ENCODE peak calls at places on chromosomes 1 and 21, in eight cellular contexts. R is DMS153, Y is COR-L47, K is heart right ventricle, I is chondrocyte, L is breast epithelium, Q is ovary, S is NT2/D1. Z is an unnamed sample.

GRCh38 chr1:62325076-62325475 is 5.8 kb upstream of the KANK4 start:
- DNase-seq in L (peak; percentile 53), K (no peak), S (no peak), R (no peak), I (no peak), Q (no peak), Y (no peak), Z (no peak)

GRCh38 chr1:11701551-11701961 is 10.0 kb downstream of the DRAXIN start:
- DNase-seq in L (no peak), K (no peak), I (peak; percentile 62), Q (no peak), R (no peak), Y (no peak), S (no peak), Z (no peak)

GRCh38 chr1:43539726-43540434 is 9.2 kb downstream of the PTPRF start:
- DNase-seq in S (no peak), K (no peak), R (no peak), Q (peak; percentile 40), Y (no peak), L (no peak), I (peak; percentile 39), Z (no peak)

GRCh38 chr1:239997515-239998311 is 94.0 kb upstream of the FMN2 start:
- DNase-seq in Y (no peak), R (no peak), S (no peak), L (no peak), K (no peak), I (no peak), Q (no peak), Z (no peak)

GRCh38 chr1:60262701-60263100 is 189.1 kb upstream of the C1orf87 start:
- DNase-seq in Y (no peak), S (no peak), K (no peak), Q (no peak), L (no peak), R (no peak), I (no peak), Z (no peak)

GRCh38 chr1:108120163-108120562 is 80.0 kb downstream of the SLC25A24 start:
- DNase-seq in S (no peak), K (no peak), I (no peak), Y (no peak), Q (no peak), R (no peak), L (no peak), Z (no peak)

GRCh38 chr1:54153548-54154439 is 994 bp upstream of the CDCP2 start:
- DNase-seq in R (no peak), K (no peak), Y (no peak), Q (peak; percentile 33), L (peak; percentile 71), I (peak; percentile 35), S (peak; percentile 52), Z (peak; percentile 84)

GRCh38 chr1:241610056-241610815 is 29.9 kb downstream of the CHML start:
- DNase-seq in I (no peak), Q (no peak), S (no peak), K (no peak), R (peak; percentile 72), Y (peak; percentile 54), L (no peak), Z (no peak)

GRCh38 chr1:18217398-18218043 is 109.9 kb downstream of the IGSF21 start:
- DNase-seq in I (no peak), K (no peak), Q (no peak), Y (no peak), R (no peak), L (no peak), S (no peak), Z (no peak)

GRCh38 chr1:203858055-203858454 is 3.3 kb upstream of the SNRPE start:
- DNase-seq in I (no peak), K (no peak), L (no peak), R (no peak), Q (no peak), S (no peak), Y (no peak), Z (no peak)

GRCh38 chr1:35441926-35442579 is 115.2 kb downstream of the KIAA0319L start:
- DNase-seq in Q (no peak), I (no peak), L (no peak), K (no peak), R (no peak), Y (no peak), S (no peak), Z (no peak)

GRCh38 chr1:228865613-228866320 is 130.5 kb downstream of the RHOU start:
- DNase-seq in R (no peak), K (no peak), L (no peak), Y (no peak), Q (no peak), I (no peak), S (no peak), Z (no peak)

GRCh38 chr1:243234978-243235657 is 20.0 kb downstream of the CEP170 start:
- DNase-seq in I (no peak), S (no peak), K (no peak), Y (peak; percentile 6), Q (no peak), L (no peak), R (no peak), Z (no peak)

GRCh38 chr1:1022322-1023090 is 2.6 kb downstream of the AGRN start:
- DNase-seq in K (no peak), L (no peak), S (no peak), I (no peak), R (no peak), Q (no peak), Y (no peak), Z (no peak)

GRCh38 chr1:94993931-94994645 is 67.2 kb upstream of the CNN3 start:
- DNase-seq in S (no peak), I (no peak), Q (no peak), L (no peak), R (no peak), K (no peak), Y (no peak), Z (no peak)

GRCh38 chr21:29433366-29434059 is 134.8 kb downstream of the BACH1 start:
- DNase-seq in Q (no peak), K (no peak), I (no peak), S (no peak), R (no peak), Y (no peak), L (no peak), Z (no peak)

GRCh38 chr1:176559474-176560390 is 96.8 kb downstream of the PAPPA2 start:
- DNase-seq in Y (peak; percentile 27), R (peak; percentile 25), I (no peak), Q (no peak), S (peak; percentile 87), L (no peak), K (peak; percentile 62), Z (peak; percentile 68)

GRCh38 chr1:219398815-219399396 is 214.0 kb downstream of the ZC3H11B start:
- DNase-seq in Q (no peak), S (no peak), R (no peak), Y (no peak), L (no peak), I (no peak), K (peak; percentile 45), Z (no peak)

Z was measured in right atrium auricular region.